ENCODE peak calls at places on chromosomes 12 and 14, in eight cellular contexts. D is AML-193, R is GM19239, A is ELR, Q is DMS 273 treated with DMSO at 0.1 percent for 48 hours, J is ecto neural progenitor cell, C is MCF 10A, K is GF-D8. V is an unnamed sample.

GRCh38 chr14:33118653-33119052 is 180.0 kb downstream of the NPAS3 start:
- DNase-seq in D (no peak), R (no peak), A (no peak), Q (peak), J (no peak), C (no peak), K (no peak), V (no peak)

GRCh38 chr12:103241184-103241583 is 254.6 kb downstream of the C12orf42 start:
- DNase-seq in D (no peak), R (no peak), A (no peak), Q (no peak), J (no peak), C (no peak), K (no peak), V (no peak)

GRCh38 chr12:46219892-46220655 is 48.8 kb downstream of the SLC38A1 start:
- DNase-seq in D (peak), R (no peak), A (peak), Q (no peak), J (no peak), C (peak), K (no peak), V (peak)

GRCh38 chr14:23057757-23058653 is 685 bp upstream of the CDH24 start:
- DNase-seq in D (no peak), R (peak), A (peak), Q (no peak), J (peak), C (peak), K (no peak), V (peak)

GRCh38 chr14:90541076-90541634 is 144.3 kb downstream of the CALM1 start:
- DNase-seq in D (no peak), R (no peak), A (no peak), Q (no peak), J (no peak), C (no peak), K (no peak), V (no peak)

GRCh38 chr14:51921026-51921425 is 60.6 kb downstream of the GNG2 start:
- DNase-seq in D (no peak), R (no peak), A (no peak), Q (no peak), J (no peak), C (no peak), K (no peak), V (no peak)

GRCh38 chr12:12952036-12952435 is at the start of gene GPRC5D:
- DNase-seq in D (no peak), R (no peak), A (no peak), Q (no peak), J (no peak), C (no peak), K (no peak), V (no peak)

GRCh38 chr14:24315807-24316596 is 4.7 kb downstream of the LTB4R start:
- DNase-seq in D (no peak), R (no peak), A (no peak), Q (no peak), J (peak), C (no peak), K (no peak), V (no peak)

GRCh38 chr12:69500631-69501030 is 30.4 kb downstream of the FRS2 start:
- DNase-seq in D (no peak), R (no peak), A (peak), Q (no peak), J (no peak), C (no peak), K (no peak), V (no peak)

GRCh38 chr12:113091506-113091905 is 35.0 kb downstream of the DTX1 start:
- DNase-seq in D (no peak), R (no peak), A (no peak), Q (no peak), J (no peak), C (no peak), K (no peak), V (no peak)

GRCh38 chr12:116306968-116307367 is 29.5 kb upstream of the MED13L start:
- DNase-seq in D (no peak), R (no peak), A (no peak), Q (no peak), J (no peak), C (no peak), K (no peak), V (no peak)

GRCh38 chr12:59937148-59937547 is 341.3 kb downstream of the SLC16A7 start:
- DNase-seq in D (no peak), R (no peak), A (no peak), Q (no peak), J (no peak), C (no peak), K (no peak), V (no peak)

GRCh38 chr12:52013626-52014310 is 7.0 kb downstream of the TAMALIN start:
- DNase-seq in D (no peak), R (no peak), A (no peak), Q (no peak), J (no peak), C (no peak), K (no peak), V (peak)

GRCh38 chr12:69987453-69988102 is 162.6 kb downstream of the MYRFL start:
- DNase-seq in D (no peak), R (no peak), A (peak), Q (no peak), J (no peak), C (peak), K (no peak), V (no peak)

GRCh38 chr14:45787167-45787566 is 534.2 kb upstream of the MIS18BP1 start:
- DNase-seq in D (no peak), R (no peak), A (no peak), Q (no peak), J (no peak), C (no peak), K (no peak), V (no peak)

GRCh38 chr14:68638817-68639517 is 153.9 kb downstream of the ZFP36L1 start:
- DNase-seq in D (no peak), R (no peak), A (no peak), Q (no peak), J (peak), C (no peak), K (no peak), V (no peak)

GRCh38 chr12:49578471-49579112 is 10.7 kb upstream of the MCRS1 start:
- DNase-seq in D (no peak), R (no peak), A (no peak), Q (no peak), J (peak), C (no peak), K (no peak), V (no peak)

GRCh38 chr14:89543420-89543790 is 126.4 kb upstream of the FOXN3 start:
- DNase-seq in D (no peak), R (no peak), A (no peak), Q (no peak), J (peak), C (no peak), K (no peak), V (no peak)

GRCh38 chr12:49969027-49969426 is 3.7 kb upstream of the AQP6 start:
- DNase-seq in D (no peak), R (no peak), A (no peak), Q (no peak), J (no peak), C (no peak), K (no peak), V (no peak)

GRCh38 chr14:54808326-54809161 is 94.1 kb downstream of the GCH1 start:
- DNase-seq in D (no peak), R (no peak), A (no peak), Q (no peak), J (peak), C (no peak), K (no peak), V (no peak)

GRCh38 chr14:55373784-55374725 is 37.6 kb downstream of the ATG14 start:
- DNase-seq in D (no peak), R (peak), A (peak), Q (no peak), J (no peak), C (peak), K (no peak), V (peak)

GRCh38 chr12:96424601-96425000 is 24.4 kb upstream of the CDK17 start:
- DNase-seq in D (no peak), R (no peak), A (peak), Q (no peak), J (no peak), C (no peak), K (no peak), V (no peak)

GRCh38 chr12:86445361-86445760 is 189.2 kb upstream of the MGAT4C start:
- DNase-seq in D (no peak), R (no peak), A (peak), Q (no peak), J (no peak), C (no peak), K (no peak), V (no peak)

V was measured in CD4-positive, alpha-beta memory T cell.